ENCODE peak calls at places on chromosomes 4 and X, in six cellular contexts. M, D, J, L, F and A are unnamed samples. For H3K36me3 and H3K27me3, the result is how much of the 10 kb centered on the place peaks cover.

GRCh38 chrX:20620301-20620700 is 353.6 kb upstream of the RPS6KA3 start:
- DNase-seq in M (no peak), D (no peak), J (no peak), L (peak), F (no peak), A (no peak)

GRCh38 chr4:107562306-107562705 is 157.7 kb downstream of the PAPSS1 start:
- DNase-seq in M (no peak), D (no peak), J (no peak), L (no peak), F (no peak), A (no peak)

GRCh38 chr4:57148831-57149230 is 38.6 kb upstream of the IGFBP7 start:
- DNase-seq in M (no peak), D (no peak), J (no peak), L (peak), F (no peak), A (no peak)

GRCh38 chr4:56874166-56874565 is 33.5 kb upstream of the REST start:
- DNase-seq in M (peak), D (no peak), J (no peak), L (no peak), F (no peak), A (peak)

GRCh38 chr4:25970241-25970675 is 56.2 kb downstream of the SMIM20 start:
- DNase-seq in M (peak), D (no peak), J (no peak), L (no peak), F (peak), A (no peak)

GRCh38 chr4:1490906-1491629 is 84.8 kb upstream of the NKX1-1 start:
- DNase-seq in M (no peak), D (no peak), J (peak), L (no peak), F (peak), A (no peak)

GRCh38 chrX:151543706-151544105 is 19.8 kb upstream of the PASD1 start:
- DNase-seq in M (no peak), D (no peak), J (no peak), L (no peak), F (no peak), A (no peak)

GRCh38 chr4:48100248-48100647 is 33.8 kb downstream of the TXK start:
- DNase-seq in M (no peak), D (no peak), J (no peak), L (no peak), F (no peak), A (no peak)

GRCh38 chr4:124066579-124066978 is 646.0 kb downstream of the ANKRD50 start:
- DNase-seq in M (no peak), D (no peak), J (no peak), L (no peak), F (no peak), A (no peak)

GRCh38 chrX:74133156-74133796 is 170.7 kb upstream of the ZCCHC13 start:
- DNase-seq in M (peak), D (peak), J (peak), L (peak), F (no peak), A (no peak)

GRCh38 chr4:100041646-100042045 is 91.6 kb upstream of the H2AZ1 start:
- DNase-seq in M (no peak), D (no peak), J (no peak), L (no peak), F (no peak), A (no peak)

GRCh38 chrX:109940411-109940810 is 62.5 kb upstream of the TMEM164 start:
- DNase-seq in M (no peak), D (no peak), J (no peak), L (no peak), F (no peak), A (no peak)

GRCh38 chrX:47936224-47936939 is 67.4 kb downstream of the ZNF182 start:
- DNase-seq in M (no peak), D (no peak), J (peak), L (peak), F (no peak), A (no peak)

GRCh38 chrX:69551421-69552009 is 47.4 kb downstream of the NALF2 start:
- DNase-seq in M (no peak), D (no peak), J (no peak), L (no peak), F (no peak), A (no peak)

GRCh38 chrX:153590961-153591956 is 7.7 kb downstream of the CCNQ start:
- DNase-seq in M (peak), D (no peak), J (no peak), L (no peak), F (peak), A (no peak)
- H3K36me3 ChIP-seq in M (under half), D (under half), J (under half), L (under half), F (under half), A (under half)

DNA sequence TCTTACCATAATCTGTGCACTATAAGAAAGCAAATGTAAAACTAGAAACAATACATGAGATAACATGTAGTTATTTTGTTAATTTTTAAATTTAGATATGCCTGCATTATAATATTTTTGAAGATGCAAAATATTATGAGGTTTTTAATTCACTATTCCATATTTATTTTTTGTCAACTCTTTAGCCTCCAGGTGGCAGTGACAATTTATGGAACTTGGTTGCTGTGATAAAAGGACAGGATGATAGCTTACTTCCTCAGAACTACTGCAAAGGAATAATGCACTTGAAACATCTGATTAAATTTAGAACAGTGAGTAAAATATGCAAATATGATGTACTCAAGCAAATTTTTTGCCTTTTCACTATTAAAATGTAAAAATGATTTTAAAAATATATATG is 45.1 kb downstream of the SPATA4 start:
- DNase-seq in M (no peak), D (no peak), J (no peak), L (peak), F (no peak), A (no peak)
- TF ChIP-seq CTCF in M (no peak), D (peak), J (peak), L (peak), F (peak), A (peak)

GRCh38 chrX:12446342-12447075 is 308.2 kb downstream of the FRMPD4 start:
- DNase-seq in M (no peak), D (no peak), J (no peak), L (peak), F (no peak), A (no peak)

GRCh38 chrX:12443534-12444098 is 305.3 kb downstream of the FRMPD4 start:
- DNase-seq in M (no peak), D (no peak), J (no peak), L (no peak), F (no peak), A (no peak)

GRCh38 chrX:12452268-12452667 is 314.0 kb downstream of the FRMPD4 start:
- DNase-seq in M (no peak), D (no peak), J (no peak), L (no peak), F (no peak), A (no peak)

DNA sequence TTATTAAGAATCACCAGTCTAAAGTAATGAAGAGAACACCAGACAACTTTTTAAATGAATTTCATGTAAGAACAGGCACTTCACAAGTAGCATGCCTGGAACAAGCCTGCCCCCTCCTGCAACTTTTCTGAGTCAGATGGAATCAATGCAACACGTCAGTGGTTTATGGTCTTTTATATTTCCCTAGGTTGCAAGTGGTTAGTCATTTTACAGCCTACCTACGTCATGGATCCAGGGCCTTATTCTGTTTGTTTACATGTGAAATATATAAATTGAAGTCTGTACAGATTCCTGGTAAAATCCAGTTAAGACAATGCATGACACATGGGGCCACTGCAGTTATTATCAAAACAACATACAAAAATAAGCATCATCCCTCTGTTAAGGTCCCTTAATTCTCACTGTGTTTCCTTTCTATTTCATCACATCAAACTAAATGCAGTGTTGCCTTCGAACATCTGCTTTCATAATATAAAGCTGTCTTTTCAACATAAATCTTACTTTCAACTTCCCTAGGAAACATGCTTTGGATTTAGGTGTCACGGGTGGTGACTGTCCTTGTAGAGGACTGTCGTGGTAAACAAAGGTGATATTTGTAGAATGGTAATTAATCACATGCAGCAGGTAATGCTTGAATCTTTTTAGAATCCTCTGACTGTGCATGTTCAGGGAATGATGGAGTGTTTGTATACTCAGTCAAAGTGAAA is 309.3 kb downstream of the FRMPD4 start:
- DNase-seq in M (no peak), D (no peak), J (no peak), L (peak), F (no peak), A (no peak)
- H3K27me3 ChIP-seq in M (under half), D (under half), J (under half), L (under half), F (under half), A (under half)

GRCh38 chrX:129793604-129794191 is 13.9 kb downstream of the SASH3 start:
- DNase-seq in M (no peak), D (no peak), J (no peak), L (no peak), F (no peak), A (no peak)

GRCh38 chrX:129798456-129798855 is 18.7 kb downstream of the SASH3 start:
- DNase-seq in M (no peak), D (no peak), J (no peak), L (no peak), F (no peak), A (no peak)

GRCh38 chrX:129792586-129793291 is 13.0 kb downstream of the SASH3 start:
- DNase-seq in M (no peak), D (no peak), J (no peak), L (no peak), F (no peak), A (no peak)

GRCh38 chrX:129797251-129797906 is 17.6 kb downstream of the SASH3 start:
- DNase-seq in M (no peak), D (no peak), J (no peak), L (no peak), F (no peak), A (no peak)

GRCh38 chrX:129795584-129795983 is 15.8 kb downstream of the SASH3 start:
- DNase-seq in M (no peak), D (no peak), J (no peak), L (no peak), F (no peak), A (no peak)
- H3K36me3 ChIP-seq in M (under half), D (under half), J (under half), L (under half), F (under half), A (under half)

GRCh38 chr4:23333556-23333945 is 556.3 kb downstream of the PPARGC1A start:
- DNase-seq in M (no peak), D (no peak), J (no peak), L (peak), F (no peak), A (no peak)

GRCh38 chr4:23332266-23332665 is 557.6 kb downstream of the PPARGC1A start:
- DNase-seq in M (no peak), D (no peak), J (no peak), L (no peak), F (no peak), A (no peak)

GRCh38 chr4:23337292-23337691 is 552.6 kb downstream of the PPARGC1A start:
- DNase-seq in M (no peak), D (no peak), J (no peak), L (no peak), F (no peak), A (peak)

GRCh38 chr4:23333946-23334878 is 555.6 kb downstream of the PPARGC1A start:
- DNase-seq in M (peak), D (no peak), J (no peak), L (peak), F (no peak), A (peak)
- TF ChIP-seq CTCF in M (no peak), D (no peak), J (no peak), L (no peak), F (no peak), A (no peak)

GRCh38 chr4:121233982-121234381 is 69.9 kb upstream of the TNIP3 start:
- DNase-seq in M (no peak), D (no peak), J (no peak), L (no peak), F (no peak), A (no peak)

GRCh38 chr4:121237069-121237399 is 72.9 kb upstream of the TNIP3 start:
- DNase-seq in M (no peak), D (no peak), J (no peak), L (no peak), F (no peak), A (no peak)

GRCh38 chr4:121239951-121240350 is 75.8 kb upstream of the TNIP3 start:
- DNase-seq in M (no peak), D (no peak), J (no peak), L (no peak), F (no peak), A (no peak)

GRCh38 chr4:121238461-121238860 is 74.3 kb upstream of the TNIP3 start:
- DNase-seq in M (no peak), D (no peak), J (no peak), L (no peak), F (no peak), A (no peak)

GRCh38 chr4:121236353-121237068 is 72.4 kb upstream of the TNIP3 start:
- DNase-seq in M (no peak), D (no peak), J (no peak), L (no peak), F (no peak), A (no peak)
- H3K27me3 ChIP-seq in M (under half), D (under half), J (under half), L (under half), F (under half), A (under half)

DNA sequence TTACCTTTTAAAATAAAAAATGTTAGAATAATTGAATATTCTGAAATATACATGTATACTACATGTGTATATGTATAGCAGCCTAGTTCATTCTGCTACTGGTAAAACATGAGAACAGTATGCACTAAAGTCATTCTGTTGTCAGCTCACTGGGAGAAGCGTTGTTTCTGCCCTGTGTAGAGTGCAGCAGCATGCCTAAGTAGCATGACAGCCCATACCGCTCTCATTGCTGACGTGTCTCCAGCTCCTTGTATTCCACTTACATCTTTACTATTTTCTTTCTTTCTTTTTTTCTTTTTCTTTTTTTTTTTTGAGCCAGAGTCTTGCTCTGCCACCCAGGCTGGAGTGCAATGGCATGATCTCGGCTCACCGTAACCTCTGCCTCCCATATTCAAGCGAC is 90.7 kb downstream of the KLHL8 start:
- DNase-seq in M (no peak), D (no peak), J (no peak), L (no peak), F (no peak), A (no peak)
- H3K36me3 ChIP-seq in M (under half), D (under half), J (half or more), L (under half), F (under half), A (under half)